ENCODE peak calls at places on chromosome 5, in six cellular contexts. Z is sigmoid colon, E is OCI-LY7, D is NCI-H1105, S is ecto neural progenitor cell, M is T-helper 1 cell. Y is an unnamed sample.

GRCh38 chr5:175724314-175724713 is 66.4 kb downstream of the HRH2 start:
- DNase-seq in Z (no peak), E (no peak), D (no peak), S (no peak), M (no peak), Y (no peak)

GRCh38 chr5:91443028-91443427 is 59.9 kb upstream of the ARRDC3 start:
- DNase-seq in Z (no peak), E (no peak), D (no peak), S (no peak), M (no peak), Y (no peak)

GRCh38 chr5:93611900-93612898 is 29.2 kb downstream of the NR2F1 start:
- DNase-seq in Z (no peak), E (no peak), D (no peak), S (peak; percentile 82), M (no peak), Y (no peak)

GRCh38 chr5:141780952-141781730 is 97.1 kb downstream of the PCDH1 start:
- DNase-seq in Z (no peak), E (no peak), D (no peak), S (no peak), M (no peak), Y (no peak)

GRCh38 chr5:43042176-43042625 is 2.1 kb upstream of the ANXA2R start:
- DNase-seq in Z (peak; percentile 89), E (peak; percentile 91), D (peak; percentile 70), S (peak; percentile 82), M (peak; percentile 80), Y (no peak)

GRCh38 chr5:76691470-76692273 is 24.3 kb upstream of the F2R start:
- DNase-seq in Z (no peak), E (no peak), D (no peak), S (no peak), M (no peak), Y (no peak)

GRCh38 chr5:12242960-12243888 is 339.0 kb upstream of the CTNND2 start:
- DNase-seq in Z (no peak), E (no peak), D (no peak), S (no peak), M (no peak), Y (no peak)

GRCh38 chr5:57334475-57334874 is 148.1 kb downstream of the ACTBL2 start:
- DNase-seq in Z (no peak), E (no peak), D (no peak), S (no peak), M (no peak), Y (no peak)

GRCh38 chr5:73668422-73669116 is 42.6 kb downstream of the ARHGEF28 start:
- DNase-seq in Z (no peak), E (no peak), D (no peak), S (no peak), M (no peak), Y (no peak)

GRCh38 chr5:73780297-73781080 is 154.5 kb downstream of the ARHGEF28 start:
- DNase-seq in Z (no peak), E (no peak), D (no peak), S (no peak), M (no peak), Y (no peak)

GRCh38 chr5:151151263-151151660 is 6.3 kb downstream of the ANXA6 start:
- DNase-seq in Z (no peak), E (no peak), D (no peak), S (no peak), M (no peak), Y (no peak)

GRCh38 chr5:74167206-74167929 is 473.2 kb downstream of the ENC1 start:
- DNase-seq in Z (no peak), E (no peak), D (no peak), S (no peak), M (no peak), Y (no peak)

GRCh38 chr5:123132330-123132729 is 43.3 kb downstream of the PRDM6 start:
- DNase-seq in Z (no peak), E (no peak), D (no peak), S (no peak), M (no peak), Y (no peak)

GRCh38 chr5:98755406-98755805 is 18.1 kb upstream of the RGMB start:
- DNase-seq in Z (no peak), E (no peak), D (no peak), S (no peak), M (no peak), Y (no peak)

GRCh38 chr5:181170996-181171395 is 23.6 kb downstream of the OR2V2 start:
- DNase-seq in Z (no peak), E (no peak), D (no peak), S (no peak), M (no peak), Y (no peak)

GRCh38 chr5:423626-424258 is 19.2 kb upstream of the EXOC3 start:
- DNase-seq in Z (peak; percentile 53), E (no peak), D (no peak), S (no peak), M (no peak), Y (no peak)

GRCh38 chr5:178457471-178457870 is 132.7 kb downstream of the COL23A1 start:
- DNase-seq in Z (no peak), E (no peak), D (no peak), S (no peak), M (no peak), Y (no peak)

GRCh38 chr5:76257897-76258296 is 145.2 kb upstream of the IQGAP2 start:
- DNase-seq in Z (no peak), E (no peak), D (no peak), S (no peak), M (no peak), Y (no peak)

GRCh38 chr5:33850100-33850594 is 41.6 kb downstream of the ADAMTS12 start:
- DNase-seq in Z (no peak), E (no peak), D (no peak), S (no peak), M (no peak), Y (no peak)

GRCh38 chr5:65809817-65810531 is 88.0 kb downstream of the NLN start:
- DNase-seq in Z (no peak), E (no peak), D (no peak), S (no peak), M (no peak), Y (no peak)

GRCh38 chr5:102760815-102761214 is 5.7 kb downstream of the PAM start:
- DNase-seq in Z (peak; percentile 66), E (no peak), D (no peak), S (no peak), M (no peak), Y (no peak)

GRCh38 chr5:1799110-1799601 is 481 bp downstream of the MRPL36 start:
- DNase-seq in Z (no peak), E (peak; percentile 38), D (no peak), S (no peak), M (peak; percentile 27), Y (no peak)

GRCh38 chr5:124604419-124604818 is 142.0 kb downstream of the ZNF608 start:
- DNase-seq in Z (no peak), E (no peak), D (no peak), S (no peak), M (no peak), Y (no peak)

Y was measured in vagina.